ENCODE peak calls at places on chromosomes 2 and 18, in four cellular contexts. O is GM23338, L is Panc1, B is HL-60. F is an unnamed sample.

GRCh38 chr2:229519655-229520054 is 194.7 kb downstream of the DNER start:
- DNase-seq in O (peak), L (no peak), B (no peak), F (no peak)

GRCh38 chr2:7672027-7672684 is 754.9 kb downstream of the RNF144A start:
- DNase-seq in O (peak), L (peak), B (peak), F (peak)

GRCh38 chr2:157893611-157894010 is 17.5 kb upstream of the ACVR1 start:
- DNase-seq in O (no peak), L (no peak), B (no peak), F (no peak)

GRCh38 chr2:58680938-58681337 is 439.8 kb upstream of the FANCL start:
- DNase-seq in O (no peak), L (no peak), B (no peak), F (no peak)

GRCh38 chr2:43095533-43096295 is 130.7 kb downstream of the ZFP36L2 start:
- DNase-seq in O (no peak), L (no peak), B (no peak), F (no peak)

GRCh38 chr2:30565860-30566358 is 118.9 kb downstream of the LCLAT1 start:
- DNase-seq in O (no peak), L (no peak), B (no peak), F (no peak)

GRCh38 chr2:65231892-65232477 is 4.4 kb downstream of the ACTR2 start:
- DNase-seq in O (peak), L (no peak), B (peak), F (no peak)

GRCh38 chr18:11268691-11269686 is 119.6 kb upstream of the PIEZO2 start:
- DNase-seq in O (no peak), L (no peak), B (no peak), F (no peak)

GRCh38 chr18:78406743-78407455 is 572.7 kb upstream of the SALL3 start:
- DNase-seq in O (no peak), L (no peak), B (no peak), F (peak)

DNA sequence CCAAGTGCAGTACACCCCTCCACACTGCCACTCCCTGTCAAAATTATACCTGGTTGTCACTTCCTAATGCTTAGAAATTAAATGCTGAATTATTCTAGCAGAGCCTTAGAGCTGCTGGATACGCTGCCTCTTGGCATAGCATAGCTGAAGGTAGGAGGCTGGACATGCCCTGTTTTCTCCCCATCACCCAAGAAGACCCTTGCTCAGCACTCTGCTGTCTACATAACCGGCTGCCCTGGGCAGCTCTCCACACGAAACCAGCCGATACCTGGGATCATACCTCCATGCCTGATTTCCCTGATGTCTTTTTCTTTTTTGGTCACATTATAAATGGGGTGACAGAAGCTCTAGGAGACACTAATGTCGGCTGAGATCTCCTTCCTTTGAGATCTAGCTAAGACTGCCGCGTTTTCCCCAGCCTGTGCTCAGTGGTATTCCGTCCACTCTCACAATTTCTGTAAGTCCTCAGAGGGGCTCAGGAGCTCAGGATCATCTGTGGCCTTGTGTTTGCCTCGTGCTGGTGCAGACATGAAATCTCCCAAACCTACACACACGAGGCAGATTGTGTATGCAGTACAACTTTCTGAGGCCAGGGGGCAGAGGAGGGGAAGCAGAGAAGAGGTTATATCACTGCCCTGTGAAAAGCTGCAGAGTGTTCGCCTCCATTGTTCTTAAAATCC is 13.5 kb upstream of the ZAP70 start:
- DNase-seq in O (peak), L (no peak), B (peak), F (peak)
- TF ChIP-seq POLR2AphosphoS5 in O (no peak), L (no peak), B (no peak), F (no peak)

GRCh38 chr2:176421291-176422050 is 152.2 kb downstream of the MTX2 start:
- DNase-seq in O (peak), L (no peak), B (no peak), F (no peak)

GRCh38 chr2:176418768-176419167 is 149.5 kb downstream of the MTX2 start:
- DNase-seq in O (no peak), L (no peak), B (no peak), F (no peak)

GRCh38 chr2:176415946-176416499 is 146.8 kb downstream of the MTX2 start:
- DNase-seq in O (no peak), L (no peak), B (no peak), F (no peak)

GRCh38 chr2:176423819-176424218 is 154.6 kb downstream of the MTX2 start:
- DNase-seq in O (no peak), L (no peak), B (no peak), F (no peak)

GRCh38 chr2:176419591-176420071 is 150.4 kb downstream of the MTX2 start:
- DNase-seq in O (no peak), L (no peak), B (no peak), F (no peak)
- H3K4me3 ChIP-seq in O (no peak), L (no peak), B (no peak), F (no peak)

DNA sequence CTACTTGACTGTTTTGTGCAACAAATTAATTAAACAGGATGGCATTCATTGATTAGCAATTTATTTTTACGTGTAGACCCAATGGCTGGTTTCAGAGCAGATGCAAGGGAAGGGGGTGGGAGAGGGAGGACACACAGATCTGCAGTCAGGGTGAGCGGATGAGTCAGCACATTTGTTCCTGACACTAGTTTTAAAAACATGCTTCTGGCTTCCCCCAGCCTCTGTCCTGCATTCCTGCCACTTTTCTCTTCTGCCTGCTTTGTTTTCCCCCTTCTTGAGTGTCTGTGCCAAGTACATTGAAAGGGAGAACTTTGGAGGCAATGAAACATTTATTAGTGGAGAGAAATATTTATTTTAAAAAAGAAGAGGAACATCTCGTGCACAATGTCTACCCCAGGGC is 52.1 kb downstream of the NRP2 start:
- DNase-seq in O (peak), L (no peak), B (no peak), F (no peak)
- TF ChIP-seq POLR2AphosphoS5 in O (no peak), L (no peak), B (no peak), F (peak)

DNA sequence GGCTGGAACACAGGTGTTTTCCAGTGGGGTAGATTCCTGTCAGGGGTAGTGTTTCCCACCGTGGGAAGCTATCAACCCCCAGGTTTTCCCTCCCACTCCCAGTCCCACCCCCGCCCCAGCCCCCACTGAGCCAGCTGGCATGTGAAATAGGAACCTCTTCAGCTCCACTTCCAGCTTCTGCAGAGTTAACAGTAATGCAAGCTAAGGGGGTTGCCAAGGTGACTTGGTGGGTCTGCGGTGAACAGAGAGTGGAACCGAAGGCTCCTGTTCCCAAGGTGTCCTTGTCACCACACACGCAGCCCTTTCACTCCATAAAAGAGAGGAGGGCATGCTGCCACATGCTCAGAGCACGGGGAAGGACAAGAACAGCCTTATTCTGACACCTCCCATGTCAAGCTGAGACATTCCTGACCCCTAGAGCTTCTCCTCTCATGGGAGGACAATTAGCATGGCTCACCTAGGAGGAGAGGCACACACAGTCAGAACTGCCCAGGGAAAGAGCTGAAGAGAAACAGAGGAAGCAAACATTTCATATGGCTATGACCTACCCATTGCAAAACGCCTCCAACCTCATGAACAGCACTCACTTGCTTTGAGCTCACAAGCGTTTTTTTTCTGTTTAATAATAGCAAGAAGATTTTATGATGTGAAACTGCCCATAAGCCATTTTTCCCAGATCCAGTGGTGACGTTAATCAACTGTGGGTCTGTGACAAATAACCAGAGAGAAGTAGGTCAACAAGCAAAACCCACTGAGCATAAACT is 39.8 kb upstream of the TBC1D8 start:
- DNase-seq in O (no peak), L (no peak), B (peak), F (no peak)
- H3K4me3 ChIP-seq in O (no peak), L (no peak), B (no peak), F (no peak)

GRCh38 chr2:111705206-111705605 is 178.8 kb downstream of the ANAPC1 start:
- DNase-seq in O (no peak), L (no peak), B (no peak), F (peak)

GRCh38 chr2:111707700-111708099 is 176.3 kb downstream of the ANAPC1 start:
- DNase-seq in O (no peak), L (no peak), B (no peak), F (no peak)

GRCh38 chr2:111704246-111704645 is 179.7 kb downstream of the ANAPC1 start:
- DNase-seq in O (no peak), L (no peak), B (no peak), F (no peak)

GRCh38 chr2:111706481-111707001 is 177.5 kb downstream of the ANAPC1 start:
- DNase-seq in O (no peak), L (no peak), B (no peak), F (no peak)

GRCh38 chr2:111705711-111706323 is 178.2 kb downstream of the ANAPC1 start:
- DNase-seq in O (peak), L (peak), B (peak), F (peak)
- TF ChIP-seq POLR2AphosphoS5 in O (no peak), L (peak), B (peak), F (no peak)

DNA sequence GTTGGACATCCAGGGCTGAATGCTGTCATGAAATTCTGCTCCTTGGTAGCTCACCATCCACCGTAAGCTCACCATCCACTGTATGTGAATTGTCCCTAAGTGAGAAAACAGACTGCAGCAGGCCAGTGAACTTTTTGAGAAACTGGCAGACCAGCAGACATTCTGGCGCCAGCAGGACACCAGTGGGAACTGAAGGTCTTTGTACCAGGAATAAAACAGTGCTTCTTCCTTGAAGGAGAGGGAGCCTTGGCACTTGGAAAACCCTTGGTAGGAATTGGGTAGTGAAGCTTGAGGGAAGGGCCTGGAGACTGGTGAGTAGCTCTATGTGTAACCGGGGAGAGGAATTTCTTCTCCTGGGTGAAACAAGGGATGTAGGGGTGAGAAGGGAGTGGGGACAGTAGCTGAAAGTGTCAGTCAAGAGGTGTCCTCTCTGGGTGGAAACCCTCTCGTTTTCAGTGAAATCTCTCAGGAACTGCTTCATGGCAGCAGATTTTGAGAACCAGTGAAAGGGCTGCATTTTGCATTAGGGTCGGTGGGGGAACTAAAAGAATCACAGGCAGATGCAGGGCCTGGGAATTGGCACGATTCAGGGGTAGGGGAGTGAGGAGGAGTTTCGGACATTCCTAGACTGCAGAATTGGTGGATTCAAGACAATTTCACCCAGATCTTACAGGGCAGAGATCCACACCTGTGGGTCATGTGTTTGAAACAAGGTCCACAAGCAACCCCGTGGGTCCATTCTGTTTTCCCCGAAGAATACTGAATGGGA is 131.4 kb upstream of the DLX2 start:
- DNase-seq in O (no peak), L (no peak), B (no peak), F (no peak)
- H3K4me3 ChIP-seq in O (peak), L (peak), B (peak), F (no peak)

GRCh38 chr2:68388358-68388757 is 23.3 kb downstream of the PLEK start:
- DNase-seq in O (no peak), L (no peak), B (no peak), F (no peak)

GRCh38 chr2:68385907-68386287 is 20.8 kb downstream of the PLEK start:
- DNase-seq in O (no peak), L (no peak), B (no peak), F (no peak)

GRCh38 chr2:68386362-68386761 is 21.3 kb downstream of the PLEK start:
- DNase-seq in O (no peak), L (no peak), B (no peak), F (no peak)

GRCh38 chr2:68388772-68389171 is 23.7 kb downstream of the PLEK start:
- DNase-seq in O (no peak), L (no peak), B (no peak), F (no peak)

DNA sequence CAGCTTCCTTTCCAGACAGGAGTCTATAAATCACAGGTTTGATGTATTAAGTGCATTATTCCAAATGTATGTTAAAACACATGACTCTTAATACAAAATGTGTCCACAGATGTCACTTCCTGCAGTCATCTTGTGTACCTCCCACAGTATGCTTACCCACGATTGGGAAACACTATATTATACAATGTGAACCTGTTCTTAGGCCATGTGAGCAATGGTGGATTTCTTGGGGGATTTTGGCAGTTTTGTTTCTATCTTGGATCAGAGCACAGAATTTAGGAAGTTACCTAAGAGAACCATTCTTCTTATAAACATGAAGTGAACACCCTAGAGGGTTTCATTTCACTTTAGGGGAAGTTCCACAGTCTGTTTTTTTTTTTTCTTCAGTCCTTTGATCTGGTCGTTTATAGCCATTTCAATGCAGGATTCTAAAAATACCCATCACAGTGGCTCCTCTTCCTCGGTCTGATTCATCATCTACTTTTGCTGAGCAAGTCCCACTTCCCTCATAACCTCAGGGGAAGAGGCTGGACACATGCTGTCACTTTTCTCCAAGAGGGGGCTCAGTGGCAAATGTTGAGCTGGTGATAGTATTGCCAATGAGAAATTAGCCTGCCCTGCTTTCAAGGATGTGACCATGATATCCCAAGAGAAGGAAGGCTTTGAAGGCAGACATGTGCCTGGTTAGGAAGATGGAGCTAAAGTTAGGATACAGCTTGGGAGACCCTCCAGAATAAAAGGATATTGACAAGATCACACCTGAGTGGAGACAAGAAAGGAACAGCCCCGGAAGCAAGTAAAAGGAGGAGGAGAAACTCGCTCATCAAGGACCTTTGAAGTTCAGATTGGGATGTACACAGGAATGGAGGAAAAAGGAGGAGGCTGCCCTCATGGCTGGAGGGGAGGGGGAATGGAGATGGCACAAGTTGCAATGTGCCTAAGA is 22.6 kb downstream of the PLEK start:
- DNase-seq in O (no peak), L (no peak), B (peak), F (no peak)
- TF ChIP-seq POLR2AphosphoS5 in O (no peak), L (no peak), B (peak), F (no peak)

GRCh38 chr2:174343343-174343637 is 8.5 kb downstream of the SP9 start:
- DNase-seq in O (no peak), L (no peak), B (no peak), F (no peak)
- H3K4me3 ChIP-seq in O (peak), L (no peak), B (no peak), F (no peak)

DNA sequence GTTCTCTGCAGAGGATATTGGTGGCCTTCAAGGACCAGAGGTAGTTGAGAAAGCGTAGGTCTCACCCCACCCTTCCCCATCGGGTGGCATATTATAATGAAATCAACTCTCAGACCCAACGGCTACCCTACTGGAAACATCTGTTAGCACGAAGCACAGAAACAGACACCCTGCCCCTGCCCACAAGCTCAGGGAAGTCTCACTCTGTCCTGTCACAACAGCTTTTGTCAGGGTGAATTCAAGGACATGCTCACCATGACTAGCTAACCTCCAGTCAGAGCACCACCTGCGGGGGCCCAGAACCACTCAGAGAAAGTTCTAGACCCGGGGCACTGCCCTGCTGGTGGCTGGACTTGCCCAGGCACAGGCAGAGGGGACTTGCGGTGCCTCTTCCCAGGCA is 3.5 kb upstream of the B3GNT7 start:
- DNase-seq in O (no peak), L (no peak), B (peak), F (no peak)
- TF ChIP-seq POLR2AphosphoS5 in O (no peak), L (no peak), B (peak), F (no peak)

F was measured in transverse colon.